ENCODE peak calls at places on chromosome 9, in nine cellular contexts. One of them, this sample, is unnamed.

GRCh38 chr9:127118597-127119318 is 3.7 kb downstream of the ANGPTL2 start:
- DNase-seq in fibroblast of lung: no peak
- DNase-seq in esophagus squamous epithelium: no peak
- DNase-seq in SJCRH30: no peak
- DNase-seq in upper lobe of left lung: no peak
- DNase-seq in A549: no peak
- DNase-seq in Peyer's patch: no peak
- DNase-seq in heart left ventricle: no peak
- DNase-seq in cardiac muscle cell: no peak
- DNase-seq in this sample: no peak

GRCh38 chr9:121529237-121529987 is 29.8 kb upstream of the GGTA1 start:
- DNase-seq in SJCRH30: peak; percentile 27
- DNase-seq in Peyer's patch: peak; percentile 56
- DNase-seq in esophagus squamous epithelium: peak; percentile 51
- DNase-seq in cardiac muscle cell: no peak
- DNase-seq in A549: peak; percentile 42
- DNase-seq in fibroblast of lung: peak; percentile 94
- DNase-seq in heart left ventricle: peak; percentile 96
- DNase-seq in upper lobe of left lung: peak; percentile 63
- DNase-seq in this sample: peak; percentile 95

GRCh38 chr9:93683331-93684134 is 107.1 kb downstream of the PHF2 start:
- DNase-seq in esophagus squamous epithelium: no peak
- DNase-seq in fibroblast of lung: no peak
- DNase-seq in upper lobe of left lung: no peak
- DNase-seq in heart left ventricle: peak; percentile 10
- DNase-seq in Peyer's patch: peak; percentile 19
- DNase-seq in cardiac muscle cell: no peak
- DNase-seq in SJCRH30: peak; percentile 2
- DNase-seq in A549: no peak
- DNase-seq in this sample: peak; percentile 39

GRCh38 chr9:36942891-36943290 is 91.2 kb downstream of the PAX5 start:
- DNase-seq in A549: no peak
- DNase-seq in fibroblast of lung: no peak
- DNase-seq in SJCRH30: no peak
- DNase-seq in cardiac muscle cell: no peak
- DNase-seq in Peyer's patch: no peak
- DNase-seq in heart left ventricle: no peak
- DNase-seq in upper lobe of left lung: no peak
- DNase-seq in esophagus squamous epithelium: no peak
- DNase-seq in this sample: no peak

GRCh38 chr9:133188843-133189180 is 20.2 kb downstream of the OBP2B start:
- DNase-seq in Peyer's patch: no peak
- DNase-seq in heart left ventricle: no peak
- DNase-seq in cardiac muscle cell: no peak
- DNase-seq in A549: no peak
- DNase-seq in SJCRH30: no peak
- DNase-seq in esophagus squamous epithelium: no peak
- DNase-seq in upper lobe of left lung: no peak
- DNase-seq in fibroblast of lung: no peak
- DNase-seq in this sample: peak; percentile 45

GRCh38 chr9:37350486-37351190 is 71.9 kb upstream of the GRHPR start:
- DNase-seq in fibroblast of lung: peak; percentile 78
- DNase-seq in Peyer's patch: no peak
- DNase-seq in SJCRH30: no peak
- DNase-seq in esophagus squamous epithelium: no peak
- DNase-seq in upper lobe of left lung: no peak
- DNase-seq in heart left ventricle: no peak
- DNase-seq in cardiac muscle cell: no peak
- DNase-seq in A549: no peak
- DNase-seq in this sample: no peak

GRCh38 chr9:89328064-89328463 is 9.8 kb downstream of the SECISBP2 start:
- DNase-seq in SJCRH30: no peak
- DNase-seq in cardiac muscle cell: no peak
- DNase-seq in esophagus squamous epithelium: no peak
- DNase-seq in upper lobe of left lung: no peak
- DNase-seq in Peyer's patch: no peak
- DNase-seq in A549: no peak
- DNase-seq in fibroblast of lung: peak; percentile 35
- DNase-seq in heart left ventricle: no peak
- DNase-seq in this sample: no peak

GRCh38 chr9:7980691-7981289 is 181.2 kb upstream of the DMAC1 start:
- DNase-seq in SJCRH30: no peak
- DNase-seq in fibroblast of lung: no peak
- DNase-seq in heart left ventricle: no peak
- DNase-seq in A549: no peak
- DNase-seq in esophagus squamous epithelium: no peak
- DNase-seq in cardiac muscle cell: no peak
- DNase-seq in upper lobe of left lung: no peak
- DNase-seq in Peyer's patch: no peak
- DNase-seq in this sample: no peak

GRCh38 chr9:98108540-98109031 is 10.4 kb downstream of the TRIM14 start:
- DNase-seq in SJCRH30: no peak
- DNase-seq in Peyer's patch: peak; percentile 29
- DNase-seq in esophagus squamous epithelium: no peak
- DNase-seq in upper lobe of left lung: no peak
- DNase-seq in cardiac muscle cell: no peak
- DNase-seq in A549: no peak
- DNase-seq in heart left ventricle: no peak
- DNase-seq in fibroblast of lung: no peak
- DNase-seq in this sample: no peak

GRCh38 chr9:78286946-78287388 is 10.0 kb upstream of the PSAT1 start:
- DNase-seq in esophagus squamous epithelium: no peak
- DNase-seq in Peyer's patch: no peak
- DNase-seq in upper lobe of left lung: no peak
- DNase-seq in A549: no peak
- DNase-seq in heart left ventricle: no peak
- DNase-seq in fibroblast of lung: no peak
- DNase-seq in SJCRH30: no peak
- DNase-seq in cardiac muscle cell: no peak
- DNase-seq in this sample: no peak

GRCh38 chr9:110536802-110537201 is 42.7 kb downstream of the SVEP1 start:
- DNase-seq in SJCRH30: no peak
- DNase-seq in esophagus squamous epithelium: no peak
- DNase-seq in Peyer's patch: no peak
- DNase-seq in fibroblast of lung: peak; percentile 73
- DNase-seq in heart left ventricle: no peak
- DNase-seq in upper lobe of left lung: no peak
- DNase-seq in A549: peak; percentile 51
- DNase-seq in cardiac muscle cell: no peak
- DNase-seq in this sample: no peak

GRCh38 chr9:105299190-105299854 is 54.9 kb downstream of the SLC44A1 start:
- DNase-seq in cardiac muscle cell: no peak
- DNase-seq in esophagus squamous epithelium: no peak
- DNase-seq in fibroblast of lung: peak; percentile 98
- DNase-seq in upper lobe of left lung: no peak
- DNase-seq in Peyer's patch: no peak
- DNase-seq in A549: peak; percentile 84
- DNase-seq in heart left ventricle: no peak
- DNase-seq in SJCRH30: no peak
- DNase-seq in this sample: no peak

GRCh38 chr9:93684806-93685553 is 108.6 kb downstream of the PHF2 start:
- DNase-seq in cardiac muscle cell: no peak
- DNase-seq in Peyer's patch: peak; percentile 27
- DNase-seq in heart left ventricle: no peak
- DNase-seq in fibroblast of lung: peak; percentile 16
- DNase-seq in esophagus squamous epithelium: no peak
- DNase-seq in upper lobe of left lung: no peak
- DNase-seq in A549: no peak
- DNase-seq in SJCRH30: no peak
- DNase-seq in this sample: no peak

GRCh38 chr9:76687861-76688374 is 76.3 kb upstream of the PCA3 start:
- DNase-seq in heart left ventricle: no peak
- DNase-seq in upper lobe of left lung: no peak
- DNase-seq in cardiac muscle cell: no peak
- DNase-seq in Peyer's patch: no peak
- DNase-seq in esophagus squamous epithelium: no peak
- DNase-seq in SJCRH30: no peak
- DNase-seq in A549: peak; percentile 18
- DNase-seq in fibroblast of lung: peak; percentile 96
- DNase-seq in this sample: no peak

GRCh38 chr9:29211681-29212589 is 1638.7 kb upstream of the C9orf72 start:
- DNase-seq in Peyer's patch: peak; percentile 60
- DNase-seq in A549: peak; percentile 47
- DNase-seq in heart left ventricle: no peak
- DNase-seq in esophagus squamous epithelium: no peak
- DNase-seq in cardiac muscle cell: peak; percentile 77
- DNase-seq in fibroblast of lung: peak; percentile 6
- DNase-seq in SJCRH30: peak; percentile 68
- DNase-seq in upper lobe of left lung: peak; percentile 91
- DNase-seq in this sample: peak; percentile 72

DNA sequence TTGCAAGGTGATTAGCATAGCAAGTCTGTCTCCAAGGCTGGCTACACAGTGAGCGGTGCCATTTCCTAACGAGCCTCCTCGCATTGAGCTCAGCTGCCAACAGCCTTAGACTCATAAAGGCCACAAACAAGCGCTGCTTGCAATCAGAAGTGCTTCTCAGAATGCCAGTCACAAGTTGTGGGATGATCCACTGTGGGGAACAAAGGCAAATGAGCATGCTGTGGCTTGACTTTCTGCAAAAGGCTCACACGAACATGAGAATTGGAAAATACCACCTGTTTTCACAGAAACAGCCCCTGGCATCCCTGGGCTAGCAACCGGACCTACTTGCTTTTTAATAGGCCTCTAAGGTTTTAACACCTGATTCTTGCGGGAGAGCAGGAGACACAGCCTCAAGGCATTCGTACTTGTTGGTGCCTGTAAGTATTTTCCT is 215.5 kb downstream of the FANCC start:
- DNase-seq in SJCRH30: no peak
- DNase-seq in Peyer's patch: peak; percentile 10
- DNase-seq in heart left ventricle: no peak
- DNase-seq in upper lobe of left lung: no peak
- DNase-seq in cardiac muscle cell: no peak
- DNase-seq in esophagus squamous epithelium: no peak
- DNase-seq in fibroblast of lung: no peak
- DNase-seq in A549: no peak
- DNase-seq in this sample: peak; percentile 18
- H3K4me1 ChIP-seq in SJCRH30: peaks cover 24% of the 10 kb centered on the region
- H3K4me1 ChIP-seq in Peyer's patch: peaks cover 16% of the 10 kb centered on the region
- H3K4me1 ChIP-seq in heart left ventricle: peaks cover 26% of the 10 kb centered on the region
- H3K4me1 ChIP-seq in upper lobe of left lung: no peaks in the 10 kb centered on the region
- H3K4me1 ChIP-seq in cardiac muscle cell: peaks cover 12% of the 10 kb centered on the region
- H3K4me1 ChIP-seq in esophagus squamous epithelium: peaks cover 100% of the 10 kb centered on the region
- H3K4me1 ChIP-seq in fibroblast of lung: no peaks in the 10 kb centered on the region
- H3K4me1 ChIP-seq in A549: peaks cover 32% of the 10 kb centered on the region
- H3K4me1 ChIP-seq in this sample: peaks cover 28% of the 10 kb centered on the region

GRCh38 chr9:134475051-134475790 is 149.0 kb downstream of the RXRA start:
- DNase-seq in cardiac muscle cell: no peak
- DNase-seq in fibroblast of lung: peak; percentile 81
- DNase-seq in SJCRH30: no peak
- DNase-seq in A549: peak; percentile 30
- DNase-seq in Peyer's patch: peak; percentile 61
- DNase-seq in upper lobe of left lung: peak; percentile 78
- DNase-seq in esophagus squamous epithelium: no peak
- DNase-seq in heart left ventricle: peak; percentile 81
- DNase-seq in this sample: peak; percentile 91

GRCh38 chr9:134473353-134474057 is 147.2 kb downstream of the RXRA start:
- DNase-seq in upper lobe of left lung: peak; percentile 71
- DNase-seq in SJCRH30: no peak
- DNase-seq in fibroblast of lung: no peak
- DNase-seq in cardiac muscle cell: no peak
- DNase-seq in A549: no peak
- DNase-seq in esophagus squamous epithelium: no peak
- DNase-seq in heart left ventricle: no peak
- DNase-seq in Peyer's patch: no peak
- DNase-seq in this sample: no peak

GRCh38 chr9:134474656-134475050 is 148.4 kb downstream of the RXRA start:
- DNase-seq in SJCRH30: no peak
- DNase-seq in esophagus squamous epithelium: no peak
- DNase-seq in fibroblast of lung: no peak
- DNase-seq in upper lobe of left lung: peak; percentile 24
- DNase-seq in Peyer's patch: no peak
- DNase-seq in A549: no peak
- DNase-seq in heart left ventricle: no peak
- DNase-seq in cardiac muscle cell: no peak
- DNase-seq in this sample: no peak

GRCh38 chr9:134472256-134472655 is 146.0 kb downstream of the RXRA start:
- DNase-seq in heart left ventricle: no peak
- DNase-seq in SJCRH30: no peak
- DNase-seq in fibroblast of lung: no peak
- DNase-seq in cardiac muscle cell: no peak
- DNase-seq in A549: no peak
- DNase-seq in upper lobe of left lung: peak; percentile 68
- DNase-seq in esophagus squamous epithelium: no peak
- DNase-seq in Peyer's patch: no peak
- DNase-seq in this sample: no peak

DNA sequence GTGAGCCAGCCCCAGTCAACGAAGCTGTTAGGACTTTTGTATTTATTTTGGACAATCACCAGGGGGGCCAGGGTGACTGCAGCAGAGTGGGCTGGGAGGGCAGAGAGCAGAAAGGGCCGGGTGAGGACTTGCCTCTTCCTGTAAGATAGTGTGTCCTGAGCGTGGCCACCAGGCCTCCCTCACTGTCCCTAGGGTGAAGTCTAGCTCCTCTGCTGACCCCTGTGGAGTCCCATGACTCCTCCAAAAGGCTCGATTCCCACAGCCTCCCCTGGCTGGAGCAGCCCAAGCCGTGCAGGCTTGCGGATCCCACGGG is 147.8 kb downstream of the RXRA start:
- DNase-seq in Peyer's patch: no peak
- DNase-seq in fibroblast of lung: peak; percentile 56
- DNase-seq in esophagus squamous epithelium: no peak
- DNase-seq in upper lobe of left lung: peak; percentile 25
- DNase-seq in cardiac muscle cell: no peak
- DNase-seq in A549: no peak
- DNase-seq in SJCRH30: no peak
- DNase-seq in heart left ventricle: peak; percentile 54
- DNase-seq in this sample: peak; percentile 92
- H3K4me3 ChIP-seq in Peyer's patch: no peak overlapping the region
- H3K4me3 ChIP-seq in fibroblast of lung: no peak overlapping the region
- H3K4me3 ChIP-seq in esophagus squamous epithelium: no peak overlapping the region
- H3K4me3 ChIP-seq in upper lobe of left lung: no peak overlapping the region
- H3K4me3 ChIP-seq in cardiac muscle cell: no peak overlapping the region
- H3K4me3 ChIP-seq in A549: no peak overlapping the region
- H3K4me3 ChIP-seq in SJCRH30: no peak overlapping the region
- H3K4me3 ChIP-seq in heart left ventricle: no peak overlapping the region
- H3K4me3 ChIP-seq in this sample: no peak overlapping the region

GRCh38 chr9:16196206-16196605 is 643.4 kb downstream of the CCDC171 start:
- DNase-seq in A549: no peak
- DNase-seq in fibroblast of lung: peak; percentile 64
- DNase-seq in SJCRH30: no peak
- DNase-seq in Peyer's patch: no peak
- DNase-seq in cardiac muscle cell: no peak
- DNase-seq in heart left ventricle: no peak
- DNase-seq in esophagus squamous epithelium: no peak
- DNase-seq in upper lobe of left lung: no peak
- DNase-seq in this sample: no peak
- H3K27ac ChIP-seq in A549: peak overlapping the region; percentile 95
- H3K27ac ChIP-seq in fibroblast of lung: no peak overlapping the region
- H3K27ac ChIP-seq in SJCRH30: no peak overlapping the region
- H3K27ac ChIP-seq in Peyer's patch: no peak overlapping the region
- H3K27ac ChIP-seq in cardiac muscle cell: no peak overlapping the region
- H3K27ac ChIP-seq in heart left ventricle: no peak overlapping the region
- H3K27ac ChIP-seq in esophagus squamous epithelium: no peak overlapping the region
- H3K27ac ChIP-seq in upper lobe of left lung: no peak overlapping the region
- H3K27ac ChIP-seq in this sample: no peak overlapping the region

GRCh38 chr9:70987986-70988385 is 133.4 kb downstream of the TRPM3 start:
- DNase-seq in esophagus squamous epithelium: no peak
- DNase-seq in fibroblast of lung: peak; percentile 72
- DNase-seq in heart left ventricle: no peak
- DNase-seq in Peyer's patch: no peak
- DNase-seq in upper lobe of left lung: no peak
- DNase-seq in SJCRH30: no peak
- DNase-seq in A549: no peak
- DNase-seq in cardiac muscle cell: no peak
- DNase-seq in this sample: no peak
- H3K4me1 ChIP-seq in esophagus squamous epithelium: no peaks in the 10 kb centered on the region
- H3K4me1 ChIP-seq in fibroblast of lung: no peaks in the 10 kb centered on the region
- H3K4me1 ChIP-seq in heart left ventricle: no peaks in the 10 kb centered on the region
- H3K4me1 ChIP-seq in Peyer's patch: no peaks in the 10 kb centered on the region
- H3K4me1 ChIP-seq in upper lobe of left lung: no peaks in the 10 kb centered on the region
- H3K4me1 ChIP-seq in SJCRH30: no peaks in the 10 kb centered on the region
- H3K4me1 ChIP-seq in A549: no peaks in the 10 kb centered on the region
- H3K4me1 ChIP-seq in cardiac muscle cell: no peaks in the 10 kb centered on the region
- H3K4me1 ChIP-seq in this sample: no peaks in the 10 kb centered on the region

This sample was measured in kidney.